ENCODE peak calls at places on chromosomes 4 and X, in nine cellular contexts. D is IMR-90; Y is Karpas-422; E is GM23338; T is psoas muscle; K is hepatocyte; V is upper lobe of right lung; S is stomach; F is CD4-positive, alpha-beta memory T cell. W is an unnamed sample.

GRCh38 chr4:55808187-55808586 is 11.4 kb upstream of the EXOC1L start:
- DNase-seq in D (no peak), Y (no peak), E (no peak), T (no peak), K (no peak), V (no peak), S (no peak), F (no peak), W (no peak)

GRCh38 chr4:119059221-119059620 is 76.4 kb upstream of the MYOZ2 start:
- DNase-seq in D (no peak), Y (no peak), E (no peak), T (no peak), K (no peak), V (no peak), S (no peak), F (no peak), W (no peak)

GRCh38 chr4:25367004-25367621 is 9.9 kb upstream of the ANAPC4 start:
- DNase-seq in D (peak; percentile 59), Y (peak; percentile 81), E (peak; percentile 71), T (no peak), K (peak; percentile 56), V (no peak), S (no peak), F (peak; percentile 21), W (no peak)

GRCh38 chr4:159290321-159291030 is 187.6 kb downstream of the RAPGEF2 start:
- DNase-seq in D (peak; percentile 34), Y (no peak), E (no peak), T (no peak), K (no peak), V (no peak), S (no peak), F (no peak), W (no peak)

GRCh38 chrX:90617710-90618325 is 696.1 kb downstream of the TGIF2LX start:
- DNase-seq in D (no peak), Y (no peak), E (no peak), T (no peak), K (no peak), V (no peak), S (no peak), F (no peak), W (peak; percentile 59)

GRCh38 chr4:1579834-1580686 is 104.1 kb downstream of the FAM53A start:
- DNase-seq in D (no peak), Y (peak; percentile 90), E (peak; percentile 96), T (peak; percentile 94), K (peak; percentile 92), V (peak; percentile 98), S (peak; percentile 93), F (peak; percentile 90), W (peak; percentile 96)

GRCh38 chr4:25756503-25756902 is 100.9 kb downstream of the SLC34A2 start:
- DNase-seq in D (peak; percentile 29), Y (no peak), E (no peak), T (no peak), K (peak; percentile 10), V (no peak), S (no peak), F (no peak), W (no peak)

GRCh38 chrX:10004832-10005475 is 37.8 kb downstream of the CLDN34 start:
- DNase-seq in D (no peak), Y (no peak), E (no peak), T (no peak), K (no peak), V (no peak), S (no peak), F (no peak), W (no peak)

GRCh38 chr4:144499777-144500176 is 146.2 kb upstream of the HHIP start:
- DNase-seq in D (no peak), Y (no peak), E (no peak), T (no peak), K (no peak), V (no peak), S (no peak), F (no peak), W (no peak)

GRCh38 chr4:140049924-140050681 is 103.9 kb downstream of the MAML3 start:
- DNase-seq in D (peak; percentile 48), Y (peak; percentile 84), E (peak; percentile 82), T (no peak), K (no peak), V (no peak), S (no peak), F (no peak), W (no peak)

GRCh38 chr4:16757080-16757521 is 141.3 kb downstream of the LDB2 start:
- DNase-seq in D (peak; percentile 55), Y (no peak), E (no peak), T (no peak), K (no peak), V (no peak), S (no peak), F (no peak), W (no peak)

GRCh38 chr4:106201373-106201772 is 114.6 kb downstream of the TBCK start:
- DNase-seq in D (peak; percentile 12), Y (peak; percentile 67), E (peak; percentile 30), T (no peak), K (peak; percentile 29), V (no peak), S (no peak), F (no peak), W (no peak)

GRCh38 chr4:95289028-95289634 is 259.6 kb downstream of the UNC5C start:
- DNase-seq in D (peak; percentile 16), Y (no peak), E (no peak), T (no peak), K (peak; percentile 20), V (no peak), S (no peak), F (no peak), W (no peak)

GRCh38 chr4:87007345-87008181 is 72.8 kb downstream of the AFF1 start:
- DNase-seq in D (peak; percentile 54), Y (peak; percentile 43), E (peak; percentile 71), T (peak; percentile 78), K (peak; percentile 77), V (peak; percentile 72), S (peak; percentile 59), F (peak; percentile 11), W (peak; percentile 75)

GRCh38 chrX:4484266-4484665 is 770.8 kb upstream of the PRKX start:
- DNase-seq in D (no peak), Y (no peak), E (peak; percentile 21), T (no peak), K (no peak), V (no peak), S (no peak), F (no peak), W (no peak)

DNA sequence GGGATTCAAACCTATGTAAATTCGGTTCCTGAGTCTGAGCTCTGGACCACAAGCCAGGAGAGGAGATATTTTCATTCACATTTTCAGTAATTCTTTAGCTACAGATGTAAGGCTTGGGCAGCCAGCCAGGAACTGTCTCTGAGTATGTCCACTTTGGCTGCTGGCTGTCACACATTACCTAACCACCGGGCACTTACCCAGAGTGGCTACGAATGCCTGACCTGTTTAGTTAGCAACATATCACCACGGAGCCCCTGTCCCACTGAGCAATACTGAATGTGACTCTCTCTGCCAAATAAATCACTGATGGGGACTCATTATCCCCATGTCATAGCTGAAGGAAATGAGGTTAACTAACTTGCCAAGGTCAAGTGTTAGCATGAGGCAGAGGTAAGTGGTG is 15.3 kb downstream of the USP46 start:
- DNase-seq in D (peak; percentile 78), Y (no peak), E (no peak), T (peak; percentile 78), K (peak; percentile 56), V (peak; percentile 75), S (peak; percentile 72), F (no peak), W (peak; percentile 88)
- H3K4me1 ChIP-seq in D (peaks cover 12% of the 10 kb centered on the region), Y (peaks cover 18% of the 10 kb centered on the region), E (peaks cover 59% of the 10 kb centered on the region), T (peaks cover 43% of the 10 kb centered on the region), K (peaks cover 31% of the 10 kb centered on the region), V (peaks cover 14% of the 10 kb centered on the region), S (peaks cover 24% of the 10 kb centered on the region), F (peaks cover 40% of the 10 kb centered on the region), W (peaks cover 10% of the 10 kb centered on the region)

GRCh38 chr4:337143-337931 is at the start of gene ZNF141:
- DNase-seq in D (peak; percentile 96), Y (peak; percentile 96), E (peak; percentile 99), T (peak; percentile 95), K (peak; percentile 97), V (peak; percentile 96), S (peak; percentile 95), F (peak; percentile 94), W (peak; percentile 98)
- H3K4me3 ChIP-seq in D (peak within 1 kb of the TSS; percentile 69), Y (peak within 1 kb of the TSS; percentile 96), E (peak within 1 kb of the TSS; percentile 96), T (peak within 1 kb of the TSS; percentile 77), K (peak within 1 kb of the TSS; percentile 53), V (peak within 1 kb of the TSS; percentile 98), S (peak within 1 kb of the TSS; percentile 93), F (peak within 1 kb of the TSS; percentile 99), W (peak within 1 kb of the TSS; percentile 76)

GRCh38 chr4:113603926-113604325 is 157.6 kb downstream of the CAMK2D start:
- DNase-seq in D (peak; percentile 40), Y (no peak), E (no peak), T (no peak), K (no peak), V (no peak), S (no peak), F (no peak), W (no peak)
- H3K4me1 ChIP-seq in D (peaks cover 2% of the 10 kb centered on the region), Y (peaks cover 69% of the 10 kb centered on the region), E (no peaks in the 10 kb centered on the region), T (peaks cover 21% of the 10 kb centered on the region), K (no peaks in the 10 kb centered on the region), V (no peaks in the 10 kb centered on the region), S (no peaks in the 10 kb centered on the region), F (no peaks in the 10 kb centered on the region), W (no peaks in the 10 kb centered on the region)

GRCh38 chr4:114549638-114550037 is 49.0 kb upstream of the UGT8 start:
- DNase-seq in D (no peak), Y (no peak), E (no peak), T (no peak), K (no peak), V (no peak), S (no peak), F (no peak), W (no peak)
- H3K4me3 ChIP-seq in D (no peak overlapping the region), Y (no peak overlapping the region), E (no peak overlapping the region), T (no peak overlapping the region), K (no peak overlapping the region), V (no peak overlapping the region), S (no peak overlapping the region), F (no peak overlapping the region), W (no peak overlapping the region)

DNA sequence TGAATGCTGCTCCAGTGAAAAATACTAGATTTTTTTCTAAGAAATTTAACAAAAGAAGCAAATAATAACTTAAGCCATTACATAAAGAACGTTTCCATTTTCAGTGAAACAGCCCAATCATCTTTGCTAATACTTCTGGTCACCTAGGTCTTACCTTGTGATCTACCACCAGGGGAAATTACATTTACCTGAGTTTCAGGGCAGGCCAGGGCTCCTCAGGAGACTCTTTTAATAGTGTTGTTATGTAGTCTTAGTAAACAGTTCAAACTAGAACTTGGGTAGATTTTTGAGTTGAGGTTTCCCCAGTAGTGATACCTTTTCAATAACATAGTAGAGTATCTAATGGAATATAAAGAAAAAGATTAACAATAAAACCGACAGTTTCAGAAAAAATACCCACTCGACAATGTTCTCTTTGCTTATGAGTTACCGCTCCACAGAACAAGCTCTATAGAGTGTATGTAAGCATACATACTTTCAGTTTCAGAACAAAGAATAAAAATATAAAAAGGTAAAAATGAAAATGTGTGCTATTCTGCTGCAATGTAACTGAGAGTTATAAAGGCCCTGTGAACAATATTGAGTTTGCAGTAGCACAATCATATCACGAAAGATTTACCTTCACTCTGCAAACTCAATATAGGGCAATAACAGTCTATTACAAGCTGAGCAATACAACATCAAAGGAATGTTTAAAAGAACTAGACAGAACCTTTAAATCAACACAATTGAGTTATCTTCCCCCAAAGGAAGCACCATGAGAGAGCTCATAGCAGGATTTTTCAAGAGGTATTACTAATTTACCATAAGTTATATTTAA is 165.8 kb downstream of the ATOH1 start:
- DNase-seq in D (no peak), Y (no peak), E (peak; percentile 9), T (no peak), K (no peak), V (no peak), S (no peak), F (no peak), W (no peak)
- H3K4me1 ChIP-seq in D (no peaks in the 10 kb centered on the region), Y (no peaks in the 10 kb centered on the region), E (no peaks in the 10 kb centered on the region), T (no peaks in the 10 kb centered on the region), K (no peaks in the 10 kb centered on the region), V (no peaks in the 10 kb centered on the region), S (no peaks in the 10 kb centered on the region), F (no peaks in the 10 kb centered on the region), W (no peaks in the 10 kb centered on the region)

W was measured in aorta.